ENCODE peak calls at places on chromosomes 2 and 18, in seven cellular contexts. T, H, N, K, M, P and O are unnamed samples.

GRCh38 chr2:45218931-45219339 is 209.7 kb upstream of the SIX2 start:
- DNase-seq in H (no peak), P (no peak), M (peak), N (no peak), T (no peak), K (no peak), O (no peak)

GRCh38 chr2:199458806-199459285 is 1.1 kb upstream of the SATB2 start:
- DNase-seq in K (no peak), N (no peak), T (no peak), H (no peak), P (no peak), M (no peak), O (no peak)

GRCh38 chr2:241926541-241927311 is 57.2 kb downstream of the RTP5 start:
- DNase-seq in H (no peak), P (no peak), T (no peak), N (no peak), M (no peak), K (no peak), O (no peak)

GRCh38 chr2:232539298-232540231 is at the start of gene CHRNG:
- DNase-seq in H (no peak), K (no peak), N (no peak), P (no peak), M (no peak), T (no peak), O (no peak)

GRCh38 chr2:48109491-48110204 is 203.3 kb upstream of the FBXO11 start:
- DNase-seq in M (no peak), P (no peak), K (no peak), T (no peak), N (no peak), H (no peak), O (no peak)

GRCh38 chr2:171318463-171318934 is 115.3 kb downstream of the METTL8 start:
- DNase-seq in P (no peak), M (no peak), H (no peak), K (no peak), N (no peak), T (peak), O (no peak)

GRCh38 chr18:23311346-23312103 is 141.6 kb upstream of the RIOK3 start:
- DNase-seq in M (no peak), T (peak), N (peak), P (no peak), H (no peak), K (no peak), O (no peak)

GRCh38 chr2:148577845-148578492 is 66.6 kb upstream of the EPC2 start:
- DNase-seq in M (no peak), H (no peak), K (no peak), T (no peak), N (no peak), P (no peak), O (no peak)

GRCh38 chr2:127095784-127096183 is 11.2 kb downstream of the BIN1 start:
- DNase-seq in H (no peak), K (no peak), N (no peak), T (no peak), P (no peak), M (no peak), O (no peak)

GRCh38 chr2:239215136-239215925 is 185.5 kb downstream of the HDAC4 start:
- DNase-seq in M (no peak), K (no peak), T (no peak), N (no peak), H (no peak), P (no peak), O (no peak)